ENCODE peak calls at places on chromosomes 1 and 21, in six cellular contexts. J is sigmoid colon, F is adrenal gland, S is IMR-90, Z is astrocyte of the spinal cord, D is brain microvascular endothelial cell. L is an unnamed sample.
A peak's percentile ranks its signal among the peaks of the same experiment; 100 is the strongest.

GRCh38 chr1:100811808-100812207 is 82.8 kb downstream of the EXTL2 start:
- DNase-seq in J (no peak), F (no peak), S (peak; percentile 51), Z (no peak), D (no peak), L (no peak)

GRCh38 chr21:38760017-38760761 is 45.5 kb upstream of the ETS2 start:
- DNase-seq in J (no peak), F (no peak), S (peak; percentile 52), Z (no peak), D (no peak), L (no peak)

GRCh38 chr1:52240592-52240991 is 98.7 kb downstream of the ZFYVE9 start:
- DNase-seq in J (no peak), F (no peak), S (no peak), Z (no peak), D (no peak), L (no peak)

GRCh38 chr21:45620201-45620600 is 23.3 kb upstream of the PCBP3 start:
- DNase-seq in J (no peak), F (peak; percentile 27), S (no peak), Z (no peak), D (no peak), L (peak; percentile 17)

GRCh38 chr1:106613861-106614260 is 442.6 kb upstream of the PRMT6 start:
- DNase-seq in J (no peak), F (no peak), S (no peak), Z (no peak), D (no peak), L (no peak)

GRCh38 chr1:100265562-100265930 is 470 bp upstream of the RTCA start:
- DNase-seq in J (no peak), F (peak; percentile 55), S (peak; percentile 38), Z (no peak), D (peak; percentile 68), L (no peak)

GRCh38 chr1:18948048-18948912 is 8.2 kb downstream of the IFFO2 start:
- DNase-seq in J (peak; percentile 85), F (no peak), S (no peak), Z (peak; percentile 61), D (no peak), L (no peak)

GRCh38 chr1:207124389-207124788 is 20.4 kb downstream of the C4BPA start:
- DNase-seq in J (no peak), F (no peak), S (no peak), Z (no peak), D (no peak), L (no peak)

GRCh38 chr21:35178812-35179211 is 129.7 kb upstream of the RUNX1 start:
- DNase-seq in J (no peak), F (no peak), S (peak; percentile 79), Z (no peak), D (peak; percentile 31), L (no peak)

GRCh38 chr21:36547464-36547863 is 67.5 kb upstream of the CLDN14 start:
- DNase-seq in J (no peak), F (no peak), S (no peak), Z (no peak), D (no peak), L (no peak)

GRCh38 chr1:50955116-50955515 is 5.0 kb downstream of the FAF1 start:
- DNase-seq in J (no peak), F (no peak), S (no peak), Z (no peak), D (no peak), L (no peak)

DNA sequence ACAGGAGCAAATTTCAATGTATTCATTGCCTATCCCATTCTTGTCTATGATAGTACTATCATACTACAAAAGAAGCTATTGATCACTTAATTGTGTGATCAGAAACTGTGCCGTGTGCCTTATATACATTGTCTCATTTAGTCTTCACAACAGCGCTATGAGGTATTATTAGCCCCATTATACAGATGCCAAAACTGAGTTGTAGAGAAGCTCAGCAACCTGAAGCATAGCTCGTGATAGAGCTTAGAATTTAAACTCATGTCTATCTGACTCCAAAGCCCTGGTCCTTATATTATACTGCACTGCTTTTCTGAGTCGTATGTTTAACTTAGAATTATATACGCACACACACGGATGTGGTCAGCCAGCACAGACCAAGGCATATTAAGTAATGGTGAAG is 315.1 kb downstream of the NFIA start:
- DNase-seq in J (no peak), F (no peak), S (no peak), Z (no peak), D (no peak), L (no peak)
- TF ChIP-seq CTCF in J (no peak), F (no peak), S (no peak), Z (no peak), D (no peak), L (no peak)

GRCh38 chr1:12460121-12460520 is 157.9 kb downstream of the DHRS3 start:
- DNase-seq in J (no peak), F (no peak), S (no peak), Z (no peak), D (no peak), L (no peak)

GRCh38 chr1:12458571-12458970 is 159.4 kb downstream of the DHRS3 start:
- DNase-seq in J (no peak), F (peak; percentile 70), S (no peak), Z (no peak), D (no peak), L (no peak)

GRCh38 chr1:12461764-12462163 is 156.2 kb downstream of the DHRS3 start:
- DNase-seq in J (no peak), F (no peak), S (no peak), Z (no peak), D (no peak), L (no peak)

GRCh38 chr1:12462586-12462985 is 155.4 kb downstream of the DHRS3 start:
- DNase-seq in J (no peak), F (no peak), S (no peak), Z (no peak), D (no peak), L (no peak)

GRCh38 chr1:12460911-12461621 is 156.9 kb downstream of the DHRS3 start:
- DNase-seq in J (peak; percentile 81), F (peak; percentile 65), S (peak; percentile 86), Z (peak; percentile 83), D (no peak), L (no peak)
- TF ChIP-seq CTCF in J (no peak), F (no peak), S (no peak), Z (no peak), D (no peak), L (no peak)

DNA sequence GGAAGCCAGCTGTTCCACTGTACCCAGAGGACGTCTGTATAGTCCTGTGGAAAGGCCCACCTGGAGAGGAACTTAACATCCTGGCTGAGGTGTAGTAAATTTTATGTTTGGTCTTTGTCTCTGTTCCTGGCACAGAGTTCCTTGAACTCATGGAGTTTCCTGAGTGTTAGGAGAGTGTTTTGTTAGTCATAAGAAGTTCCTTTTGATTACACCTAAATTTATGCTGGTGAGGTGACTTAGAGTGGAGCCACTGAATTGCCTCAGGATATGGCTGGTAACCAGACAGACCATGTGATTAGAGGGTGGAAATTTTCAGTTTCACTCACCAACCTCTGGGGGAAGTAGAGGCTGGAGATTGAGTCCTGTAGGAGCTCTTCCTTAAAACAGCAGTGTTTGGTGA is 57.9 kb downstream of the RASAL2 start:
- DNase-seq in J (no peak), F (no peak), S (no peak), Z (no peak), D (no peak), L (no peak)
- TF ChIP-seq CTCF in J (no peak), F (no peak), S (no peak), Z (no peak), D (no peak), L (no peak)

GRCh38 chr1:247797518-247797917 is 26.4 kb downstream of the OR14A16 start:
- DNase-seq in J (no peak), F (no peak), S (no peak), Z (no peak), D (no peak), L (no peak)
- TF ChIP-seq CTCF in J (no peak), F (no peak), S (no peak), Z (no peak), D (no peak), L (no peak)

GRCh38 chr1:159473335-159473734 is 33.8 kb downstream of the OR10J1 start:
- DNase-seq in J (no peak), F (no peak), S (no peak), Z (no peak), D (no peak), L (no peak)
- TF ChIP-seq CTCF in J (no peak), F (no peak), S (no peak), Z (no peak), D (no peak), L (no peak)

GRCh38 chr1:58155418-58156123 is 391.0 kb downstream of the OMA1 start:
- DNase-seq in J (no peak), F (no peak), S (no peak), Z (no peak), D (no peak), L (no peak)
- TF ChIP-seq CTCF in J (no peak), F (peak; percentile 31), S (peak; percentile 27), Z (peak; percentile 23), D (peak; percentile 50), L (peak; percentile 40)

DNA sequence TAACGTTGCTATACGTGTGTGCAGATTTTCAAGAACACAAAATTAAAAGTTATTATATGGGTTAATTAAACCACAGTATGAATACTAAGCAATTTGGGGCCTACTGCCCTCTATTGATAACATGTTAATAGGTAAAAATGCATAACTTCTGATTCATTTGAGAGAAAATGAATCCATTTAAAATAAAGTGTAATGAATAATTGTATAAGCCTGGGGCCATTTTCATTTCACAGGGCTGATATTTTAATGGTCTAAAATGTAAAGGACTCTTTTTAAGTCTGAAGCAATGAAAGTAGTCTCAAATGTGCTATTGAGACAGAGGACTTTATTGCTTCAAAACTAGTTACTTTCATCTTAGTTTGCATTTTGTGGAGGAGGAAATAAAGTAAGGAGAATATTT is 155.4 kb downstream of the TLR5 start:
- DNase-seq in J (no peak), F (no peak), S (no peak), Z (no peak), D (no peak), L (no peak)
- TF ChIP-seq CTCF in J (no peak), F (no peak), S (no peak), Z (no peak), D (no peak), L (peak; percentile 42)